ENCODE peak calls at places on chromosomes 6 and 20, in seven cellular contexts. N is RPMI8226; F is HTR-8/SVneo; W is stimulated activated CD4-positive, alpha-beta T cell treated with anti-CD3 and anti-CD28 coated beads, Interleukin-4, amount 100 ng/mL, for 48 hours; Z is adrenal gland; U is activated CD4-positive, alpha-beta T cell treated with anti-CD3 and anti-CD28 coated beads, Interleukin-2, amount 50 U/mL, for 48 hours; Q is Daoy. A is an unnamed sample.
A peak's percentile ranks its signal among the peaks of the same experiment; 100 is the strongest.

GRCh38 chr6:715709-716450 is 22.9 kb upstream of the EXOC2 start:
- DNase-seq in N (no peak), F (no peak), W (no peak), Z (no peak), U (no peak), Q (no peak), A (no peak)

GRCh38 chr20:57653910-57654309 is 33.7 kb upstream of the ZBP1 start:
- DNase-seq in N (no peak), F (no peak), W (no peak), Z (peak; percentile 18), U (no peak), Q (no peak), A (no peak)

GRCh38 chr20:49560646-49561045 is 7.3 kb downstream of the PTGIS start:
- DNase-seq in N (no peak), F (no peak), W (no peak), Z (no peak), U (no peak), Q (no peak), A (no peak)

GRCh38 chr6:2061880-2062279 is 183.5 kb downstream of the GMDS start:
- DNase-seq in N (no peak), F (no peak), W (no peak), Z (no peak), U (no peak), Q (no peak), A (no peak)

GRCh38 chr20:43032459-43032858 is 157.2 kb downstream of the PTPRT start:
- DNase-seq in N (no peak), F (no peak), W (no peak), Z (no peak), U (no peak), Q (no peak), A (no peak)

GRCh38 chr6:41449399-41450245 is 96.6 kb upstream of the FOXP4 start:
- DNase-seq in N (peak; percentile 56), F (no peak), W (no peak), Z (peak; percentile 48), U (no peak), Q (no peak), A (peak; percentile 21)

GRCh38 chr6:47047479-47048411 is 5.6 kb upstream of the ADGRF1 start:
- DNase-seq in N (peak; percentile 64), F (peak; percentile 70), W (peak; percentile 1), Z (peak; percentile 54), U (peak; percentile 29), Q (peak; percentile 85), A (peak; percentile 85)

GRCh38 chr20:36482044-36482473 is 59.3 kb upstream of the MYL9 start:
- DNase-seq in N (no peak), F (no peak), W (no peak), Z (peak; percentile 60), U (no peak), Q (no peak), A (no peak)

GRCh38 chr20:33176101-33176500 is 8.1 kb downstream of the BPIFA2 start:
- DNase-seq in N (no peak), F (no peak), W (no peak), Z (no peak), U (no peak), Q (no peak), A (no peak)

GRCh38 chr20:62489186-62489939 is 13.6 kb upstream of the GATA5 start:
- DNase-seq in N (peak; percentile 33), F (peak; percentile 92), W (no peak), Z (peak; percentile 68), U (no peak), Q (peak; percentile 70), A (no peak)

GRCh38 chr6:44122821-44123220 is 4.4 kb downstream of the MRPL14 start:
- DNase-seq in N (no peak), F (no peak), W (no peak), Z (no peak), U (no peak), Q (no peak), A (no peak)

GRCh38 chr20:21640556-21640955 is 64.9 kb upstream of the PAX1 start:
- DNase-seq in N (peak; percentile 25), F (no peak), W (no peak), Z (no peak), U (peak; percentile 12), Q (peak; percentile 55), A (peak; percentile 12)

GRCh38 chr6:106556368-106556960 is 72.8 kb downstream of the RTN4IP1 start:
- DNase-seq in N (peak; percentile 5), F (no peak), W (no peak), Z (no peak), U (no peak), Q (no peak), A (peak; percentile 54)

GRCh38 chr6:139536751-139537617 is 162.5 kb upstream of the CITED2 start:
- DNase-seq in N (no peak), F (no peak), W (no peak), Z (no peak), U (no peak), Q (no peak), A (no peak)

GRCh38 chr6:41122373-41122772 is 31.8 kb downstream of the TREML1 start:
- DNase-seq in N (no peak), F (no peak), W (no peak), Z (no peak), U (no peak), Q (no peak), A (no peak)

GRCh38 chr20:20685635-20686034 is 26.8 kb downstream of the RALGAPA2 start:
- DNase-seq in N (no peak), F (no peak), W (no peak), Z (no peak), U (no peak), Q (no peak), A (no peak)

GRCh38 chr6:37135835-37136694 is 33.9 kb upstream of the PIM1 start:
- DNase-seq in N (no peak), F (no peak), W (no peak), Z (no peak), U (no peak), Q (peak; percentile 50), A (no peak)

GRCh38 chr6:38973178-38974057 is 75.2 kb upstream of the GLP1R start:
- DNase-seq in N (peak; percentile 57), F (peak; percentile 26), W (no peak), Z (no peak), U (peak; percentile 11), Q (peak; percentile 85), A (peak; percentile 79)

GRCh38 chr6:20670750-20671149 is 136.5 kb downstream of the CDKAL1 start:
- DNase-seq in N (no peak), F (no peak), W (no peak), Z (no peak), U (no peak), Q (no peak), A (no peak)

GRCh38 chr20:60123652-60124051 is 165.4 kb downstream of the CDH26 start:
- DNase-seq in N (no peak), F (no peak), W (no peak), Z (no peak), U (no peak), Q (no peak), A (no peak)

GRCh38 chr6:2353412-2354137 is 108.2 kb upstream of the GMDS start:
- DNase-seq in N (peak; percentile 82), F (peak; percentile 60), W (peak; percentile 44), Z (peak; percentile 87), U (peak; percentile 70), Q (peak; percentile 76), A (peak; percentile 64)

GRCh38 chr6:44093066-44093465 is 34.2 kb downstream of the MRPL14 start:
- DNase-seq in N (no peak), F (no peak), W (no peak), Z (no peak), U (no peak), Q (no peak), A (no peak)